ENCODE peak calls at places on chromosomes 13 and 19, in seven cellular contexts. One of them, this sample, is unnamed.

GRCh38 chr13:40518481-40518882 is 148.0 kb downstream of the FOXO1 start:
- DNase-seq in astrocyte of the cerebellum: no peak
- DNase-seq in adrenal gland: no peak
- DNase-seq in tibial nerve: no peak
- DNase-seq in mesendoderm: peak; percentile 68
- DNase-seq in cardiac fibroblast: no peak
- DNase-seq in transverse colon: no peak
- DNase-seq in this sample: no peak

GRCh38 chr19:45075215-45076028 is 856 bp downstream of the ZNF296 start:
- DNase-seq in tibial nerve: peak; percentile 34
- DNase-seq in cardiac fibroblast: peak; percentile 53
- DNase-seq in transverse colon: peak; percentile 92
- DNase-seq in adrenal gland: peak; percentile 74
- DNase-seq in mesendoderm: peak; percentile 77
- DNase-seq in astrocyte of the cerebellum: no peak
- DNase-seq in this sample: peak; percentile 33

GRCh38 chr19:30046522-30046921 is 104.5 kb downstream of the URI1 start:
- DNase-seq in adrenal gland: no peak
- DNase-seq in astrocyte of the cerebellum: peak; percentile 88
- DNase-seq in cardiac fibroblast: no peak
- DNase-seq in mesendoderm: peak; percentile 43
- DNase-seq in transverse colon: no peak
- DNase-seq in tibial nerve: no peak
- DNase-seq in this sample: no peak

GRCh38 chr13:50074843-50075242 is 59.6 kb downstream of the KCNRG start:
- DNase-seq in adrenal gland: no peak
- DNase-seq in transverse colon: no peak
- DNase-seq in astrocyte of the cerebellum: no peak
- DNase-seq in mesendoderm: no peak
- DNase-seq in cardiac fibroblast: no peak
- DNase-seq in tibial nerve: no peak
- DNase-seq in this sample: no peak

GRCh38 chr19:1244693-1245451 is 3.3 kb downstream of the ATP5F1D start:
- DNase-seq in cardiac fibroblast: no peak
- DNase-seq in transverse colon: peak; percentile 85
- DNase-seq in adrenal gland: peak; percentile 85
- DNase-seq in astrocyte of the cerebellum: no peak
- DNase-seq in mesendoderm: no peak
- DNase-seq in tibial nerve: no peak
- DNase-seq in this sample: no peak

GRCh38 chr19:45187421-45188100 is 9.0 kb downstream of the BLOC1S3 start:
- DNase-seq in transverse colon: no peak
- DNase-seq in astrocyte of the cerebellum: no peak
- DNase-seq in tibial nerve: no peak
- DNase-seq in cardiac fibroblast: peak; percentile 15
- DNase-seq in adrenal gland: no peak
- DNase-seq in mesendoderm: peak; percentile 57
- DNase-seq in this sample: no peak

GRCh38 chr19:30309983-30310805 is 62.0 kb upstream of the ZNF536 start:
- DNase-seq in mesendoderm: no peak
- DNase-seq in transverse colon: no peak
- DNase-seq in cardiac fibroblast: no peak
- DNase-seq in adrenal gland: peak; percentile 6
- DNase-seq in tibial nerve: no peak
- DNase-seq in astrocyte of the cerebellum: no peak
- DNase-seq in this sample: no peak

GRCh38 chr13:111577956-111578595 is 257.6 kb downstream of the TEX29 start:
- DNase-seq in cardiac fibroblast: no peak
- DNase-seq in transverse colon: no peak
- DNase-seq in astrocyte of the cerebellum: no peak
- DNase-seq in adrenal gland: no peak
- DNase-seq in mesendoderm: no peak
- DNase-seq in tibial nerve: no peak
- DNase-seq in this sample: no peak

GRCh38 chr19:17394891-17395415 is 957 bp upstream of the CCDC194 start:
- DNase-seq in mesendoderm: peak; percentile 94
- DNase-seq in cardiac fibroblast: peak; percentile 60
- DNase-seq in tibial nerve: peak; percentile 73
- DNase-seq in astrocyte of the cerebellum: no peak
- DNase-seq in adrenal gland: peak; percentile 86
- DNase-seq in transverse colon: peak; percentile 57
- DNase-seq in this sample: peak; percentile 60

GRCh38 chr19:16605552-16605951 is 22.5 kb downstream of the MED26 start:
- DNase-seq in transverse colon: no peak
- DNase-seq in astrocyte of the cerebellum: no peak
- DNase-seq in tibial nerve: no peak
- DNase-seq in mesendoderm: no peak
- DNase-seq in cardiac fibroblast: no peak
- DNase-seq in adrenal gland: peak; percentile 81
- DNase-seq in this sample: no peak

GRCh38 chr13:38787550-38787949 is 100.7 kb downstream of the FREM2 start:
- DNase-seq in astrocyte of the cerebellum: no peak
- DNase-seq in transverse colon: no peak
- DNase-seq in adrenal gland: no peak
- DNase-seq in cardiac fibroblast: no peak
- DNase-seq in mesendoderm: no peak
- DNase-seq in tibial nerve: no peak
- DNase-seq in this sample: no peak

GRCh38 chr13:51603716-51604115 is 19.5 kb downstream of the WDFY2 start:
- DNase-seq in astrocyte of the cerebellum: no peak
- DNase-seq in adrenal gland: no peak
- DNase-seq in tibial nerve: no peak
- DNase-seq in transverse colon: no peak
- DNase-seq in cardiac fibroblast: no peak
- DNase-seq in mesendoderm: no peak
- DNase-seq in this sample: no peak

GRCh38 chr19:3895788-3896187 is 15.3 kb downstream of the ATCAY start:
- DNase-seq in mesendoderm: no peak
- DNase-seq in adrenal gland: no peak
- DNase-seq in astrocyte of the cerebellum: no peak
- DNase-seq in cardiac fibroblast: no peak
- DNase-seq in transverse colon: no peak
- DNase-seq in tibial nerve: no peak
- DNase-seq in this sample: no peak

GRCh38 chr19:39381910-39382611 is 8.8 kb downstream of the PAF1 start:
- DNase-seq in cardiac fibroblast: no peak
- DNase-seq in mesendoderm: no peak
- DNase-seq in tibial nerve: no peak
- DNase-seq in astrocyte of the cerebellum: no peak
- DNase-seq in adrenal gland: no peak
- DNase-seq in transverse colon: no peak
- DNase-seq in this sample: no peak

GRCh38 chr19:28239270-28239669 is 973.7 kb downstream of the UQCRFS1 start:
- DNase-seq in transverse colon: no peak
- DNase-seq in tibial nerve: no peak
- DNase-seq in mesendoderm: peak; percentile 78
- DNase-seq in adrenal gland: no peak
- DNase-seq in cardiac fibroblast: peak; percentile 21
- DNase-seq in astrocyte of the cerebellum: no peak
- DNase-seq in this sample: no peak

GRCh38 chr13:29771247-29771646 is 79.2 kb downstream of the UBL3 start:
- DNase-seq in cardiac fibroblast: peak; percentile 53
- DNase-seq in transverse colon: no peak
- DNase-seq in astrocyte of the cerebellum: no peak
- DNase-seq in mesendoderm: peak; percentile 35
- DNase-seq in tibial nerve: no peak
- DNase-seq in adrenal gland: no peak
- DNase-seq in this sample: peak; percentile 34

GRCh38 chr19:39128511-39129079 is 3.0 kb downstream of the PAK4 start:
- DNase-seq in cardiac fibroblast: peak; percentile 27
- DNase-seq in tibial nerve: no peak
- DNase-seq in mesendoderm: no peak
- DNase-seq in astrocyte of the cerebellum: no peak
- DNase-seq in transverse colon: peak; percentile 53
- DNase-seq in adrenal gland: no peak
- DNase-seq in this sample: peak; percentile 39

GRCh38 chr19:6087074-6087506 is 23.2 kb downstream of the RFX2 start:
- DNase-seq in transverse colon: peak; percentile 53
- DNase-seq in astrocyte of the cerebellum: no peak
- DNase-seq in tibial nerve: no peak
- DNase-seq in mesendoderm: peak; percentile 59
- DNase-seq in adrenal gland: no peak
- DNase-seq in cardiac fibroblast: no peak
- DNase-seq in this sample: no peak

DNA sequence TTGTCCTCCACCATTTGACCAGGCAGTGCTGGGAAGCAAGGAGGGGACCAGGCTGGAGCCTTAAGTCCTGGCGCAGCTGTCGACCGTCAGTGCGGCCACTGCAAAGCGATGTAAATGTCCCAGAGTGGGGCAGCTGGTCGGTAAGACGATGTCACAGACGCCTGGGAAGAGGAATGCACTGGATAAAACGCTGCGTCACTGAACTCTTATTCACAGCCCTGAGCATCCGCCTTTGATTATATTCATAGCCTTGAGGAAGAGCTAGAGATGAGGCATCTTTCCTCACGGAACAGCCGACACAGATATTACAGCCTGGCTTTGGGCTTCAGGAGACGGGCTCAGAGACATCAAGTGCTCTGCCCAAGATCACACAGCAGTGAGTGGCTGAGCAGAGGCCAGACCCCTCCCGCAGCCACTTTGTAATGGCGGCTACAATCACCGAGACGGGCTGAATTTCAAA is 17.6 kb upstream of the TUBGCP3 start:
- DNase-seq in adrenal gland: no peak
- DNase-seq in astrocyte of the cerebellum: no peak
- DNase-seq in cardiac fibroblast: peak; percentile 4
- DNase-seq in tibial nerve: no peak
- DNase-seq in mesendoderm: peak; percentile 53
- DNase-seq in transverse colon: no peak
- DNase-seq in this sample: peak; percentile 27
- H3K4me3 ChIP-seq in adrenal gland: no peak overlapping the region
- H3K4me3 ChIP-seq in astrocyte of the cerebellum: peak overlapping the region; percentile 45
- H3K4me3 ChIP-seq in cardiac fibroblast: peak overlapping the region; percentile 52
- H3K4me3 ChIP-seq in tibial nerve: peak overlapping the region; percentile 20
- H3K4me3 ChIP-seq in mesendoderm: no peak overlapping the region
- H3K4me3 ChIP-seq in transverse colon: no peak overlapping the region
- H3K4me3 ChIP-seq in this sample: peak overlapping the region; percentile 70

GRCh38 chr19:22620912-22621311 is 13.2 kb upstream of the ZNF492 start:
- DNase-seq in adrenal gland: no peak
- DNase-seq in mesendoderm: no peak
- DNase-seq in astrocyte of the cerebellum: no peak
- DNase-seq in tibial nerve: no peak
- DNase-seq in cardiac fibroblast: no peak
- DNase-seq in transverse colon: no peak
- DNase-seq in this sample: no peak

GRCh38 chr19:22617614-22618325 is 16.4 kb upstream of the ZNF492 start:
- DNase-seq in mesendoderm: no peak
- DNase-seq in astrocyte of the cerebellum: no peak
- DNase-seq in transverse colon: no peak
- DNase-seq in cardiac fibroblast: no peak
- DNase-seq in adrenal gland: no peak
- DNase-seq in tibial nerve: no peak
- DNase-seq in this sample: no peak

GRCh38 chr19:22619932-22620331 is 14.2 kb upstream of the ZNF492 start:
- DNase-seq in mesendoderm: no peak
- DNase-seq in tibial nerve: no peak
- DNase-seq in adrenal gland: no peak
- DNase-seq in cardiac fibroblast: no peak
- DNase-seq in astrocyte of the cerebellum: no peak
- DNase-seq in transverse colon: no peak
- DNase-seq in this sample: no peak

GRCh38 chr19:22620401-22620800 is 13.7 kb upstream of the ZNF492 start:
- DNase-seq in cardiac fibroblast: no peak
- DNase-seq in mesendoderm: no peak
- DNase-seq in astrocyte of the cerebellum: no peak
- DNase-seq in tibial nerve: no peak
- DNase-seq in transverse colon: no peak
- DNase-seq in adrenal gland: no peak
- DNase-seq in this sample: no peak

GRCh38 chr19:22619371-22619770 is 14.8 kb upstream of the ZNF492 start:
- DNase-seq in cardiac fibroblast: no peak
- DNase-seq in tibial nerve: no peak
- DNase-seq in mesendoderm: no peak
- DNase-seq in adrenal gland: no peak
- DNase-seq in astrocyte of the cerebellum: no peak
- DNase-seq in transverse colon: no peak
- DNase-seq in this sample: no peak
- H3K4me3 ChIP-seq in cardiac fibroblast: no peak overlapping the region
- H3K4me3 ChIP-seq in tibial nerve: no peak overlapping the region
- H3K4me3 ChIP-seq in mesendoderm: no peak overlapping the region
- H3K4me3 ChIP-seq in adrenal gland: no peak overlapping the region
- H3K4me3 ChIP-seq in astrocyte of the cerebellum: no peak overlapping the region
- H3K4me3 ChIP-seq in transverse colon: no peak overlapping the region
- H3K4me3 ChIP-seq in this sample: no peak overlapping the region

DNA sequence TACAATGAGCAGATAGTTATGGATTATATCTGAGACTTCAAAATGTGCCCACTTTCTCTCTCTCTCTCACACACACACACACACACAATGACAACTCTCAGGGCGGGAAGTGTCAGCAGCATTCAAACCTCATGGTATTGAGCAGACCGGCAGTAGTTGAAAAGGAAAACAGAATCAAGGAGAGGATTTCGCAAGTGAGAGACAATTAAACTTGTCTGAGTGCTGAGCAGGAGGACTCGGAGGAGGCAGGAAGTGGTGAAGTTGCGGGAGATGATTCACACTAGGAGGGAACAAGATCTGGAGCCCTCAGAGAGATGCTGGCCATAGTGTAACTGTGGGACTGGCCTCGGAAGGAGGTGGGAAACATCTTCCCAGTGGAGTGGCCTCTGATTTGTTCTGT is 353.1 kb downstream of the EFNB2 start:
- DNase-seq in mesendoderm: peak; percentile 45
- DNase-seq in cardiac fibroblast: peak; percentile 80
- DNase-seq in astrocyte of the cerebellum: peak; percentile 82
- DNase-seq in tibial nerve: no peak
- DNase-seq in adrenal gland: no peak
- DNase-seq in transverse colon: no peak
- DNase-seq in this sample: peak; percentile 92
- H3K4me3 ChIP-seq in mesendoderm: no peak overlapping the region
- H3K4me3 ChIP-seq in cardiac fibroblast: no peak overlapping the region
- H3K4me3 ChIP-seq in astrocyte of the cerebellum: no peak overlapping the region
- H3K4me3 ChIP-seq in tibial nerve: no peak overlapping the region
- H3K4me3 ChIP-seq in adrenal gland: no peak overlapping the region
- H3K4me3 ChIP-seq in transverse colon: no peak overlapping the region
- H3K4me3 ChIP-seq in this sample: no peak overlapping the region

DNA sequence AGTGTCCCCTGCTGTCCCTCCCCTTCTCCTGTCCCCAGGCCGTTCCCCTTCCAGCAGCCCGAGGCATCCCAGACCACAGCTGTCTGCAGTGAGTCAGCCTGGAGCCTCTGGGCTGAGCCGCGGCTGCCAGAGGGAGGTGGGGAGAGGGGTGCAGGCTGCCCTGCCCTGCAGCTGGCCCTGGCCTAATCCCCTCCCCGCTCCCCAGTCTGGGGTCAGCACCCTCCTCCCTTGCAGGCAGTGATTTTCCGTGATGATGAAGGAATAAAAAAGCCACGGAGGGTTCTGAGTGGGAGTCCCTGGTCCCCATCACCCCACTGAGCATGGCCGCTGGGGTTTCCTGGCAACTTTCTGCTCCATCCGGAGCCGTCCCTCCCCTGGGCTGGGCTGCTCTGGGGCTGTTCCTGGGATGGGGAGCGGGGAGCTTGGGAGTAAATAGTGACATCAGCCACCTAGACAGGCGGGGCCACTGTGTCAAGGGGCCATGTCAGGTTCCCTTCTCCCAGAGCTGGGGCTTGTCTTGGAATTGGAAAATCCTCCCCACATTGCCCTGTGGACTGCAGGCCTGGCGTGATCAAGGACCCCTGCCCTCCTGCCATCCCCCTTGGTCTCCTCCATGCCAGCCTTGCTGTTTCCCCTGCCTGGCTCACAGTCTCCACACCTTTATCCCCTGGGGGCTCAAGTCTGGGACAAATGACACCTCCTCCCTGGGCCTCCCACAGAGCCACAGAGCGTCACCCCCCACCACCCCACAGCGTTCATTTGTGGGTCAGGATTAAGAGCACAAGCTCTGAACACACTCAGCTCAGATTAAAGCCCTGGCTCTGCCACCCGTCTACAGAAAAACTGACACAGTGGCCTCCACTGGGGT is 16.7 kb downstream of the SPC24 start:
- DNase-seq in mesendoderm: peak; percentile 90
- DNase-seq in tibial nerve: peak; percentile 50
- DNase-seq in cardiac fibroblast: peak; percentile 89
- DNase-seq in transverse colon: peak; percentile 62
- DNase-seq in astrocyte of the cerebellum: no peak
- DNase-seq in adrenal gland: peak; percentile 91
- DNase-seq in this sample: peak; percentile 83
- H3K4me3 ChIP-seq in mesendoderm: no peak overlapping the region
- H3K4me3 ChIP-seq in tibial nerve: peak overlapping the region; percentile 12
- H3K4me3 ChIP-seq in cardiac fibroblast: no peak overlapping the region
- H3K4me3 ChIP-seq in transverse colon: no peak overlapping the region
- H3K4me3 ChIP-seq in astrocyte of the cerebellum: no peak overlapping the region
- H3K4me3 ChIP-seq in adrenal gland: no peak overlapping the region
- H3K4me3 ChIP-seq in this sample: peak overlapping the region; percentile 46

This sample was measured in AG10803.